ENCODE peak calls at places on chromosomes 1 and 21, in four cellular contexts. V, P, Q and A are unnamed samples.

GRCh38 chr1:18183477-18183974 is 75.9 kb downstream of the IGSF21 start:
- DNase-seq in P (no peak), V (no peak), Q (no peak), A (no peak)

GRCh38 chr1:171653796-171654704 is 1.6 kb upstream of the MYOC start:
- DNase-seq in P (no peak), V (no peak), Q (no peak), A (no peak)

GRCh38 chr1:233439721-233440120 is 112.2 kb downstream of the MAP3K21 start:
- DNase-seq in V (no peak), P (no peak), Q (no peak), A (no peak)

GRCh38 chr1:116345830-116346229 is 27.2 kb upstream of the ATP1A1 start:
- DNase-seq in Q (no peak), P (no peak), V (no peak), A (peak; percentile 20)

GRCh38 chr1:221573727-221574126 is 168.2 kb downstream of the DUSP10 start:
- DNase-seq in P (no peak), Q (no peak), V (no peak), A (no peak)

GRCh38 chr1:226322986-226323385 is 14.0 kb upstream of the LIN9 start:
- DNase-seq in Q (no peak), V (no peak), P (no peak), A (no peak)

GRCh38 chr1:241716915-241717651 is 65.0 kb downstream of the WDR64 start:
- DNase-seq in P (no peak), Q (no peak), V (no peak), A (no peak)

GRCh38 chr1:86548863-86549262 is 2.0 kb downstream of the CLCA4 start:
- DNase-seq in V (no peak), P (no peak), Q (no peak), A (no peak)

GRCh38 chr21:26047279-26047967 is 123.1 kb downstream of the APP start:
- DNase-seq in Q (no peak), V (no peak), P (no peak), A (no peak)

GRCh38 chr1:185701650-185702049 is 32.5 kb upstream of the HMCN1 start:
- DNase-seq in P (no peak), V (no peak), Q (no peak), A (no peak)

GRCh38 chr21:17519965-17520364 is 7.1 kb downstream of the CXADR start:
- DNase-seq in P (no peak), V (no peak), Q (no peak), A (no peak)

GRCh38 chr1:38003261-38004250 is 1.8 kb downstream of the FHL3 start:
- DNase-seq in V (no peak), P (no peak), Q (no peak), A (no peak)

GRCh38 chr1:27192039-27192529 is 37.2 kb upstream of the SLC9A1 start:
- DNase-seq in Q (no peak), V (peak; percentile 78), P (peak; percentile 49), A (no peak)

GRCh38 chr1:240021709-240022108 is 70.0 kb upstream of the FMN2 start:
- DNase-seq in P (no peak), Q (no peak), V (no peak), A (no peak)

GRCh38 chr1:152967201-152967600 is 3.2 kb upstream of the SPRR4 start:
- DNase-seq in P (no peak), Q (no peak), V (no peak), A (no peak)

GRCh38 chr1:153340356-153340755 is 8.3 kb downstream of the PGLYRP4 start:
- DNase-seq in P (no peak), Q (no peak), V (no peak), A (no peak)

GRCh38 chr1:40783001-40783905 is at the start of gene KCNQ4:
- DNase-seq in V (no peak), Q (no peak), P (peak; percentile 88), A (peak; percentile 80)

GRCh38 chr1:182731852-182732575 is 47.6 kb upstream of the RGS8 start:
- DNase-seq in Q (no peak), V (no peak), P (no peak), A (no peak)

GRCh38 chr1:76759950-76760349 is 107.3 kb upstream of the ST6GALNAC5 start:
- DNase-seq in Q (no peak), P (no peak), V (no peak), A (peak; percentile 12)

GRCh38 chr1:64080947-64081562 is 122.4 kb upstream of the UBE2U start:
- DNase-seq in P (no peak), Q (no peak), V (no peak), A (no peak)

GRCh38 chr21:39441502-39442475 is 3.8 kb downstream of the LCA5L start:
- DNase-seq in P (peak; percentile 67), V (peak; percentile 45), Q (no peak), A (peak; percentile 59)

GRCh38 chr1:8875216-8875861 is 3.1 kb downstream of the ENO1 start:
- DNase-seq in P (no peak), Q (no peak), V (no peak), A (no peak)

GRCh38 chr1:225201447-225201846 is 226.4 kb downstream of the LBR start:
- DNase-seq in P (no peak), V (no peak), Q (no peak), A (no peak)

GRCh38 chr1:111990878-111991760 is 1.7 kb upstream of the KCND3 start:
- DNase-seq in P (peak; percentile 38), V (peak; percentile 11), Q (no peak), A (peak; percentile 69)

GRCh38 chr1:31705080-31705866 is 1.5 kb upstream of the COL16A1 start:
- DNase-seq in P (peak; percentile 94), Q (no peak), V (peak; percentile 68), A (peak; percentile 62)

GRCh38 chr1:211944733-211945500 is 90.4 kb downstream of the INTS7 start:
- DNase-seq in Q (no peak), P (no peak), V (peak; percentile 94), A (no peak)

GRCh38 chr1:8211620-8212442 is 106.1 kb upstream of the SLC45A1 start:
- DNase-seq in V (peak; percentile 97), Q (no peak), P (no peak), A (no peak)

GRCh38 chr1:247281001-247281574 is 25.2 kb downstream of the VN1R5 start:
- DNase-seq in V (no peak), P (no peak), Q (no peak), A (no peak)

GRCh38 chr1:15768388-15768787 is 9.8 kb downstream of the FBLIM1 start:
- DNase-seq in P (no peak), V (no peak), Q (no peak), A (no peak)

GRCh38 chr21:35011681-35012080 is 37.4 kb downstream of the RUNX1 start:
- DNase-seq in V (no peak), P (no peak), Q (no peak), A (no peak)

GRCh38 chr21:38525454-38525853 is 27.2 kb upstream of the ERG start:
- DNase-seq in Q (no peak), V (no peak), P (no peak), A (no peak)

GRCh38 chr1:37726191-37726590 is 33.9 kb downstream of the CDCA8 start:
- DNase-seq in P (no peak), Q (no peak), V (no peak), A (no peak)

GRCh38 chr1:206979379-206980043 is 9.3 kb upstream of the FCAMR start:
- DNase-seq in Q (no peak), V (peak; percentile 40), P (peak; percentile 38), A (no peak)

GRCh38 chr21:38945536-38946245 is 140.0 kb downstream of the ETS2 start:
- DNase-seq in V (no peak), P (no peak), Q (no peak), A (no peak)

GRCh38 chr1:3244539-3245315 is 175.7 kb downstream of the PRDM16 start:
- DNase-seq in V (no peak), Q (no peak), P (no peak), A (no peak)

GRCh38 chr1:113035086-113035485 is 37.9 kb upstream of the LRIG2 start:
- DNase-seq in Q (no peak), V (no peak), P (no peak), A (no peak)
- TF ChIP-seq RFX5 in Q (no peak), V (no peak), P (no peak), A (no peak)

GRCh38 chr1:156077430-156077760 is 4.9 kb downstream of the MEX3A start:
- DNase-seq in Q (no peak), V (no peak), P (no peak), A (no peak)

GRCh38 chr1:156076609-156077429 is 5.4 kb downstream of the MEX3A start:
- DNase-seq in V (no peak), Q (no peak), P (no peak), A (no peak)

GRCh38 chr1:156075158-156075557 is 7.1 kb downstream of the MEX3A start:
- DNase-seq in P (no peak), V (no peak), Q (no peak), A (no peak)

GRCh38 chr1:156074661-156075060 is 7.6 kb downstream of the MEX3A start:
- DNase-seq in V (no peak), P (no peak), Q (no peak), A (no peak)

GRCh38 chr1:156075775-156076204 is 6.5 kb downstream of the MEX3A start:
- DNase-seq in P (no peak), V (no peak), Q (no peak), A (no peak)
- TF ChIP-seq MXI1 in P (no peak), V (no peak), Q (no peak), A (no peak)

GRCh38 chr1:34396042-34396441 is 219.3 kb downstream of the C1orf94 start:
- DNase-seq in V (no peak), P (no peak), Q (no peak), A (no peak)
- TF ChIP-seq MAX in V (no peak), P (no peak), Q (no peak), A (no peak)

DNA sequence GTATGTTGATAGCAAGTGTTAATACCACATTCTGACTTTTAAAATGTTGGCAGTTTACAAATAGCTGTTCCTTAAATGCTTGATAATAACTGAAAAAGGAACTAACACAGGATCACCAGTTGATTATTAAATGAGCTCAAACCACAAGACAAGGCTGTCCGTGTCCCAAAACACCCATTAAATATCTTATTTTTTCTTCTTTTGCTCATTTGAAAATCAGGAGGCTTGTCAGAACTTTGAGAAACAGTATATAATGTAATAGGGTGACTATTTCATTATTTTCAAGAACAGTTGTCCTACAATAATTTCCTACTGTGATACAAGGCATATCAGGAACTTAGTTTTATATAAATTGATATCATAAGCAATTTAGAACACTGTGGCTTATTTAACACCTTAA is 2.7 kb downstream of the CDKN2C start:
- DNase-seq in Q (no peak), P (no peak), V (no peak), A (no peak)
- TF ChIP-seq RFX5 in Q (no peak), P (no peak), V (no peak), A (no peak)

GRCh38 chr1:1554926-1555915 is 14.8 kb upstream of the TMEM240 start:
- DNase-seq in V (no peak), Q (no peak), P (peak; percentile 48), A (no peak)
- TF ChIP-seq MXI1 in V (no peak), Q (no peak), P (no peak), A (no peak)

GRCh38 chr1:231233735-231234417 is 7.1 kb upstream of the GNPAT start:
- DNase-seq in Q (no peak), P (no peak), V (peak; percentile 98), A (no peak)
- TF ChIP-seq MAX in Q (no peak), P (no peak), V (no peak), A (no peak)